ENCODE peak calls at places on chromosomes 7 and 10, in four cellular contexts. One of them, this sample, is unnamed.

GRCh38 chr7:138116892-138117291 is 40.6 kb downstream of the AKR1D1 start:
- DNase-seq in EL: no peak
- DNase-seq in NCI-H1436: no peak
- DNase-seq in OCI-LY7: no peak
- DNase-seq in this sample: no peak

GRCh38 chr10:114648368-114648767 is 9.7 kb downstream of the ABLIM1 start:
- DNase-seq in NCI-H1436: no peak
- DNase-seq in EL: peak
- DNase-seq in OCI-LY7: no peak
- DNase-seq in this sample: no peak

GRCh38 chr7:80488851-80489370 is 23.0 kb downstream of the GNAT3 start:
- DNase-seq in OCI-LY7: no peak
- DNase-seq in NCI-H1436: no peak
- DNase-seq in EL: no peak
- DNase-seq in this sample: no peak

GRCh38 chr10:43215758-43216455 is 51.0 kb downstream of the RASGEF1A start:
- DNase-seq in NCI-H1436: no peak
- DNase-seq in EL: no peak
- DNase-seq in OCI-LY7: no peak
- DNase-seq in this sample: peak

GRCh38 chr10:33015798-33016547 is 57.9 kb upstream of the ITGB1 start:
- DNase-seq in EL: peak
- DNase-seq in OCI-LY7: no peak
- DNase-seq in NCI-H1436: no peak
- DNase-seq in this sample: no peak

GRCh38 chr7:141550694-141551079 is 523 bp upstream of the AGK start:
- DNase-seq in OCI-LY7: no peak
- DNase-seq in EL: peak
- DNase-seq in NCI-H1436: no peak
- DNase-seq in this sample: no peak

GRCh38 chr7:150738092-150739044 is 1.1 kb downstream of the GIMAP5 start:
- DNase-seq in EL: peak
- DNase-seq in NCI-H1436: no peak
- DNase-seq in OCI-LY7: no peak
- DNase-seq in this sample: no peak

GRCh38 chr10:46515402-46516192 is 40.9 kb downstream of the GPRIN2 start:
- DNase-seq in NCI-H1436: no peak
- DNase-seq in OCI-LY7: no peak
- DNase-seq in EL: no peak
- DNase-seq in this sample: no peak

GRCh38 chr10:26534384-26534783 is 96.2 kb downstream of the APBB1IP start:
- DNase-seq in EL: no peak
- DNase-seq in OCI-LY7: no peak
- DNase-seq in NCI-H1436: no peak
- DNase-seq in this sample: no peak

GRCh38 chr10:53601260-53601875 is 828.8 kb upstream of the MBL2 start:
- DNase-seq in NCI-H1436: peak
- DNase-seq in OCI-LY7: peak
- DNase-seq in EL: peak
- DNase-seq in this sample: no peak

GRCh38 chr10:113273877-113274829 is 278.7 kb upstream of the HABP2 start:
- DNase-seq in OCI-LY7: no peak
- DNase-seq in EL: peak
- DNase-seq in NCI-H1436: no peak
- DNase-seq in this sample: peak

GRCh38 chr7:130490888-130491771 is 755 bp upstream of the MEST start:
- DNase-seq in OCI-LY7: no peak
- DNase-seq in EL: peak
- DNase-seq in NCI-H1436: no peak
- DNase-seq in this sample: peak

GRCh38 chr10:114697061-114697598 is 39.1 kb upstream of the ABLIM1 start:
- DNase-seq in NCI-H1436: no peak
- DNase-seq in OCI-LY7: no peak
- DNase-seq in EL: peak
- DNase-seq in this sample: no peak

GRCh38 chr7:158563911-158564647 is 23.5 kb downstream of the PTPRN2 start:
- DNase-seq in NCI-H1436: no peak
- DNase-seq in OCI-LY7: no peak
- DNase-seq in EL: no peak
- DNase-seq in this sample: no peak

GRCh38 chr10:24897326-24897926 is 55.0 kb downstream of the PRTFDC1 start:
- DNase-seq in EL: peak
- DNase-seq in OCI-LY7: no peak
- DNase-seq in NCI-H1436: no peak
- DNase-seq in this sample: no peak

GRCh38 chr7:121832347-121832746 is 40.6 kb upstream of the PTPRZ1 start:
- DNase-seq in EL: no peak
- DNase-seq in NCI-H1436: no peak
- DNase-seq in OCI-LY7: no peak
- DNase-seq in this sample: no peak

GRCh38 chr7:90726623-90727022 is 130.5 kb downstream of the CDK14 start:
- DNase-seq in OCI-LY7: no peak
- DNase-seq in NCI-H1436: no peak
- DNase-seq in EL: no peak
- DNase-seq in this sample: no peak

GRCh38 chr10:46534828-46535524 is 21.5 kb downstream of the GPRIN2 start:
- DNase-seq in NCI-H1436: no peak
- DNase-seq in EL: no peak
- DNase-seq in OCI-LY7: no peak
- DNase-seq in this sample: peak

GRCh38 chr10:43124574-43125273 is 13.5 kb upstream of the CSGALNACT2 start:
- DNase-seq in EL: no peak
- DNase-seq in NCI-H1436: no peak
- DNase-seq in OCI-LY7: no peak
- DNase-seq in this sample: no peak

GRCh38 chr7:85184599-85185354 is 2.1 kb downstream of the SEMA3D start:
- DNase-seq in NCI-H1436: no peak
- DNase-seq in OCI-LY7: no peak
- DNase-seq in EL: peak
- DNase-seq in this sample: peak

GRCh38 chr7:45173596-45174327 is 16.2 kb downstream of the RAMP3 start:
- DNase-seq in OCI-LY7: no peak
- DNase-seq in NCI-H1436: no peak
- DNase-seq in EL: no peak
- DNase-seq in this sample: peak

GRCh38 chr10:1120761-1121160 is 64.6 kb downstream of the WDR37 start:
- DNase-seq in EL: no peak
- DNase-seq in NCI-H1436: no peak
- DNase-seq in OCI-LY7: no peak
- DNase-seq in this sample: no peak

GRCh38 chr7:94052398-94053180 is 48.4 kb upstream of the BET1 start:
- DNase-seq in EL: no peak
- DNase-seq in OCI-LY7: peak
- DNase-seq in NCI-H1436: no peak
- DNase-seq in this sample: no peak

GRCh38 chr7:2275101-2275500 is 33.1 kb downstream of the NUDT1 start:
- DNase-seq in NCI-H1436: no peak
- DNase-seq in EL: no peak
- DNase-seq in OCI-LY7: no peak
- DNase-seq in this sample: no peak

GRCh38 chr10:90857635-90858488 is at the start of gene HTR7:
- DNase-seq in OCI-LY7: peak
- DNase-seq in EL: peak
- DNase-seq in NCI-H1436: peak
- DNase-seq in this sample: peak

GRCh38 chr7:2515424-2516193 is 4.0 kb upstream of the LFNG start:
- DNase-seq in OCI-LY7: no peak
- DNase-seq in EL: no peak
- DNase-seq in NCI-H1436: no peak
- DNase-seq in this sample: no peak

GRCh38 chr10:118041316-118041715 is 5.4 kb downstream of the RAB11FIP2 start:
- DNase-seq in OCI-LY7: no peak
- DNase-seq in EL: peak
- DNase-seq in NCI-H1436: no peak
- DNase-seq in this sample: no peak

GRCh38 chr10:36003688-36004087 is 361.6 kb upstream of the FZD8 start:
- DNase-seq in OCI-LY7: no peak
- DNase-seq in NCI-H1436: no peak
- DNase-seq in EL: no peak
- DNase-seq in this sample: no peak

This sample was measured in psoas muscle.